ENCODE peak calls at places on chromosomes 1 and 21, in nine cellular contexts. H, C, T, R, O, D, M, L and G are unnamed samples.

GRCh38 chr1:201153474-201154388 is 543 bp downstream of the TMEM9 start:
- DNase-seq in H (no peak), C (no peak), T (no peak), R (no peak), O (peak), D (no peak), M (no peak), L (no peak), G (no peak)

GRCh38 chr1:47752560-47752959 is 244.6 kb downstream of the TRABD2B start:
- DNase-seq in H (no peak), C (no peak), T (no peak), R (no peak), O (no peak), D (no peak), M (no peak), L (no peak), G (no peak)

GRCh38 chr1:112544011-112544688 is 35.4 kb downstream of the WNT2B start:
- DNase-seq in H (no peak), C (no peak), T (peak), R (peak), O (peak), D (no peak), M (no peak), L (no peak), G (peak)

GRCh38 chr1:113917400-113918082 is 11.6 kb upstream of the HIPK1 start:
- DNase-seq in H (no peak), C (no peak), T (no peak), R (peak), O (no peak), D (no peak), M (no peak), L (no peak), G (peak)

GRCh38 chr1:116067564-116067887 is 43.7 kb upstream of the MAB21L3 start:
- DNase-seq in H (no peak), C (no peak), T (peak), R (peak), O (no peak), D (no peak), M (no peak), L (no peak), G (peak)

GRCh38 chr21:34027727-34028461 is 45.5 kb upstream of the MRPS6 start:
- DNase-seq in H (no peak), C (no peak), T (no peak), R (no peak), O (no peak), D (no peak), M (no peak), L (no peak), G (peak)

GRCh38 chr1:51946300-51946699 is 44.2 kb downstream of the RAB3B start:
- DNase-seq in H (no peak), C (no peak), T (no peak), R (peak), O (no peak), D (no peak), M (no peak), L (no peak), G (peak)

GRCh38 chr1:168202941-168203654 is 22.7 kb upstream of the SFT2D2 start:
- DNase-seq in H (no peak), C (no peak), T (peak), R (peak), O (no peak), D (no peak), M (no peak), L (no peak), G (peak)

GRCh38 chr1:87045757-87046422 is 131.5 kb downstream of the HS2ST1 start:
- DNase-seq in H (no peak), C (peak), T (no peak), R (no peak), O (no peak), D (no peak), M (no peak), L (peak), G (no peak)

GRCh38 chr1:99447716-99448115 is 183.4 kb downstream of the PLPPR4 start:
- DNase-seq in H (no peak), C (no peak), T (no peak), R (no peak), O (no peak), D (no peak), M (no peak), L (no peak), G (no peak)

GRCh38 chr21:42194863-42195262 is 24.1 kb upstream of the ABCG1 start:
- DNase-seq in H (no peak), C (no peak), T (no peak), R (no peak), O (no peak), D (no peak), M (no peak), L (no peak), G (no peak)

GRCh38 chr1:56317722-56318121 is 261.6 kb downstream of the PLPP3 start:
- DNase-seq in H (no peak), C (no peak), T (no peak), R (no peak), O (no peak), D (no peak), M (no peak), L (no peak), G (no peak)

GRCh38 chr1:200154069-200154767 is 126.7 kb downstream of the NR5A2 start:
- DNase-seq in H (peak), C (no peak), T (peak), R (peak), O (peak), D (no peak), M (no peak), L (peak), G (peak)

GRCh38 chr1:230972855-230973271 is 5.8 kb downstream of the TTC13 start:
- DNase-seq in H (peak), C (peak), T (no peak), R (peak), O (no peak), D (no peak), M (no peak), L (peak), G (no peak)

GRCh38 chr21:14916676-14917141 is 148.1 kb downstream of the NRIP1 start:
- DNase-seq in H (no peak), C (no peak), T (peak), R (peak), O (no peak), D (no peak), M (no peak), L (no peak), G (peak)

GRCh38 chr21:42061195-42061865 is 9.8 kb upstream of the UMODL1 start:
- DNase-seq in H (no peak), C (no peak), T (no peak), R (no peak), O (no peak), D (no peak), M (no peak), L (peak), G (no peak)

GRCh38 chr21:43864806-43865470 is at the start of gene AGPAT3:
- DNase-seq in H (peak), C (no peak), T (no peak), R (no peak), O (peak), D (peak), M (no peak), L (peak), G (no peak)

GRCh38 chr1:230385930-230386329 is 40.2 kb downstream of the PGBD5 start:
- DNase-seq in H (no peak), C (no peak), T (no peak), R (no peak), O (no peak), D (no peak), M (no peak), L (no peak), G (no peak)

GRCh38 chr1:202710070-202711025 is at the start of gene SYT2:
- DNase-seq in H (no peak), C (no peak), T (peak), R (no peak), O (no peak), D (peak), M (peak), L (peak), G (peak)

GRCh38 chr1:45012639-45013278 is 705 bp downstream of the UROD start:
- DNase-seq in H (no peak), C (no peak), T (peak), R (peak), O (peak), D (peak), M (peak), L (peak), G (peak)